ENCODE peak calls at places on chromosome 10, in six cellular contexts. H is NCI-H1105 treated with DMSO at 0.1 percent for 48 hours, A is NCI-H748 treated with DMSO at 0.1 percent for 48 hours, P is astrocyte, Z is amygdala, Y is tibial nerve. S is an unnamed sample.

GRCh38 chr10:3779146-3779707 is 5.8 kb downstream of the KLF6 start:
- DNase-seq in Y (no peak), P (peak; percentile 45), A (no peak), Z (no peak), H (no peak), S (no peak)

GRCh38 chr10:101273330-101273729 is 44.1 kb upstream of the LBX1 start:
- DNase-seq in H (no peak), Z (no peak), Y (no peak), A (no peak), P (no peak), S (no peak)

GRCh38 chr10:86248062-86248461 is 118.5 kb downstream of the GRID1 start:
- DNase-seq in Z (no peak), P (no peak), Y (no peak), H (no peak), A (no peak), S (no peak)

GRCh38 chr10:132104062-132104461 is 38.3 kb downstream of the JAKMIP3 start:
- DNase-seq in P (no peak), Z (no peak), A (no peak), H (no peak), Y (no peak), S (no peak)

GRCh38 chr10:58280485-58280884 is 11.5 kb downstream of the CISD1 start:
- DNase-seq in H (no peak), Z (no peak), A (no peak), P (peak; percentile 26), Y (no peak), S (no peak)

GRCh38 chr10:121975295-121976086 is 474 bp upstream of the NSMCE4A start:
- DNase-seq in Y (no peak), Z (no peak), H (peak; percentile 65), A (no peak), P (no peak), S (no peak)

GRCh38 chr10:3045471-3046209 is 21.7 kb upstream of the PFKP start:
- DNase-seq in A (no peak), H (no peak), Z (no peak), Y (no peak), P (peak; percentile 89), S (no peak)

GRCh38 chr10:31664803-31665202 is 263.8 kb downstream of the ARHGAP12 start:
- DNase-seq in A (no peak), Y (no peak), Z (no peak), H (no peak), P (no peak), S (no peak)

GRCh38 chr10:22992075-22992474 is 64.2 kb downstream of the ARMC3 start:
- DNase-seq in Z (no peak), H (peak; percentile 10), A (no peak), P (no peak), Y (no peak), S (no peak)